ENCODE peak calls at places on chromosome 14, in five cellular contexts. R is AG09319, V is upper lobe of left lung, C is Peyer's patch, I is GM12878. N is an unnamed sample.

GRCh38 chr14:37591941-37592287 is 3.1 kb downstream of the FOXA1 start:
- DNase-seq in C (peak), R (no peak), I (no peak), V (peak), N (no peak)

GRCh38 chr14:58871972-58872530 is 234.3 kb downstream of the DACT1 start:
- DNase-seq in V (no peak), C (no peak), R (no peak), I (no peak), N (no peak)

GRCh38 chr14:98140862-98141261 is 1131.1 kb downstream of the BCL11B start:
- DNase-seq in V (no peak), I (no peak), C (no peak), R (no peak), N (no peak)

GRCh38 chr14:23547924-23548323 is 3.6 kb downstream of the ZFHX2 start:
- DNase-seq in I (no peak), V (no peak), R (no peak), C (no peak), N (no peak)

GRCh38 chr14:23057757-23058653 is 685 bp upstream of the CDH24 start:
- DNase-seq in I (peak), C (peak), R (peak), V (peak), N (peak)

GRCh38 chr14:30058401-30058800 is 130.8 kb upstream of the PRKD1 start:
- DNase-seq in V (no peak), R (no peak), C (no peak), I (no peak), N (no peak)

GRCh38 chr14:91753501-91754128 is 21.7 kb upstream of the CATSPERB start:
- DNase-seq in R (no peak), I (no peak), C (no peak), V (no peak), N (no peak)

GRCh38 chr14:57833304-57833703 is 32.6 kb downstream of the SLC35F4 start:
- DNase-seq in R (peak), V (no peak), I (no peak), C (no peak), N (no peak)

GRCh38 chr14:73695997-73696396 is 18.2 kb downstream of the PNMA1 start:
- DNase-seq in I (no peak), C (no peak), V (no peak), R (no peak), N (no peak)

GRCh38 chr14:95282354-95282985 is 37.2 kb downstream of the CLMN start:
- DNase-seq in V (no peak), I (no peak), C (no peak), R (no peak), N (peak)

GRCh38 chr14:77599894-77600293 is 16.5 kb downstream of the SPTLC2 start:
- DNase-seq in C (no peak), R (no peak), V (no peak), I (no peak), N (no peak)

GRCh38 chr14:21999400-21999799 is 325.8 kb upstream of the OR4E1 start:
- DNase-seq in R (no peak), C (no peak), I (no peak), V (no peak), N (no peak)

GRCh38 chr14:75252254-75252837 is 26.3 kb upstream of the FOS start:
- DNase-seq in R (no peak), I (no peak), C (no peak), V (no peak), N (no peak)

GRCh38 chr14:73457935-73458218 is 469 bp downstream of the NUMB start:
- DNase-seq in I (no peak), R (no peak), C (no peak), V (peak), N (no peak)

GRCh38 chr14:99884834-99885648 is 91.8 kb downstream of the EML1 start:
- DNase-seq in R (peak), I (peak), C (no peak), V (no peak), N (no peak)

GRCh38 chr14:56118611-56119181 is 485 bp downstream of the PELI2 start:
- DNase-seq in I (no peak), R (no peak), C (peak), V (peak), N (no peak)

GRCh38 chr14:81246561-81247270 is 26.0 kb upstream of the GTF2A1 start:
- DNase-seq in I (no peak), R (peak), C (no peak), V (no peak), N (no peak)

GRCh38 chr14:88198441-88198840 is 124.6 kb downstream of the KCNK10 start:
- DNase-seq in C (no peak), I (no peak), V (no peak), R (no peak), N (no peak)

GRCh38 chr14:78970677-78971076 is 800.5 kb downstream of the NRXN3 start:
- DNase-seq in R (no peak), C (no peak), V (no peak), I (no peak), N (no peak)

GRCh38 chr14:100076133-100076532 is 10.9 kb downstream of the EVL start:
- DNase-seq in I (no peak), V (peak), R (no peak), C (no peak), N (no peak)

GRCh38 chr14:31207287-31207745 is 277 bp downstream of the HECTD1 start:
- DNase-seq in V (no peak), R (no peak), I (no peak), C (no peak), N (no peak)

GRCh38 chr14:99749763-99750715 is 43.2 kb upstream of the EML1 start:
- DNase-seq in R (no peak), C (no peak), V (no peak), I (no peak), N (no peak)

GRCh38 chr14:100148837-100149731 is 10.4 kb downstream of the DEGS2 start:
- DNase-seq in I (no peak), C (no peak), R (no peak), V (no peak), N (no peak)

GRCh38 chr14:58637040-58637390 is 747 bp upstream of the DACT1 start:
- DNase-seq in V (no peak), R (peak), I (no peak), C (peak), N (no peak)

GRCh38 chr14:76396714-76397187 is 20.8 kb downstream of the ESRRB start:
- DNase-seq in C (no peak), I (no peak), V (no peak), R (no peak), N (no peak)

GRCh38 chr14:94768521-94769412 is 1.1 kb downstream of the GSC start:
- DNase-seq in V (no peak), I (no peak), R (no peak), C (no peak), N (no peak)

GRCh38 chr14:76958020-76958965 is 70.2 kb downstream of the IRF2BPL start:
- DNase-seq in V (no peak), R (no peak), I (no peak), C (no peak), N (no peak)

GRCh38 chr14:69682607-69683263 is 71.3 kb downstream of the SUSD6 start:
- DNase-seq in R (no peak), C (no peak), I (no peak), V (peak), N (no peak)

GRCh38 chr14:75430526-75430925 is 2.7 kb downstream of the JDP2 start:
- DNase-seq in I (no peak), C (no peak), R (peak), V (no peak), N (no peak)

GRCh38 chr14:88481794-88482193 is 73.0 kb downstream of the PTPN21 start:
- DNase-seq in R (no peak), I (no peak), C (no peak), V (peak), N (no peak)

GRCh38 chr14:58368951-58369350 is 26.8 kb upstream of the TOMM20L start:
- DNase-seq in R (no peak), C (no peak), V (no peak), I (no peak), N (no peak)

GRCh38 chr14:24817638-24818053 is 183.7 kb upstream of the GZMB start:
- DNase-seq in C (no peak), V (no peak), I (no peak), R (no peak), N (no peak)

GRCh38 chr14:61281186-61281676 is at the start of gene TMEM30B:
- DNase-seq in V (peak), I (no peak), R (no peak), C (peak), N (no peak)

GRCh38 chr14:24710403-24711063 is 76.5 kb upstream of the GZMB start:
- DNase-seq in R (peak), I (no peak), V (peak), C (peak), N (no peak)

GRCh38 chr14:54577977-54578376 is 11.0 kb downstream of the SAMD4A start:
- DNase-seq in C (no peak), V (no peak), I (no peak), R (no peak), N (no peak)

GRCh38 chr14:60051690-60052324 is 39.9 kb upstream of the PCNX4 start:
- DNase-seq in C (no peak), R (no peak), I (no peak), V (no peak), N (no peak)
- TF ChIP-seq CTCF in C (no peak), R (no peak), I (no peak), V (no peak), N (no peak)

GRCh38 chr14:104731249-104731924 is 7.4 kb downstream of the ADSS1 start:
- DNase-seq in V (no peak), I (no peak), C (no peak), R (no peak), N (no peak)
- TF ChIP-seq CTCF in V (no peak), I (peak), C (no peak), R (peak), N (no peak)

GRCh38 chr14:89484445-89484844 is 67.4 kb upstream of the FOXN3 start:
- DNase-seq in C (no peak), V (peak), I (no peak), R (no peak), N (no peak)
- TF ChIP-seq CTCF in C (no peak), V (no peak), I (no peak), R (no peak), N (no peak)

DNA sequence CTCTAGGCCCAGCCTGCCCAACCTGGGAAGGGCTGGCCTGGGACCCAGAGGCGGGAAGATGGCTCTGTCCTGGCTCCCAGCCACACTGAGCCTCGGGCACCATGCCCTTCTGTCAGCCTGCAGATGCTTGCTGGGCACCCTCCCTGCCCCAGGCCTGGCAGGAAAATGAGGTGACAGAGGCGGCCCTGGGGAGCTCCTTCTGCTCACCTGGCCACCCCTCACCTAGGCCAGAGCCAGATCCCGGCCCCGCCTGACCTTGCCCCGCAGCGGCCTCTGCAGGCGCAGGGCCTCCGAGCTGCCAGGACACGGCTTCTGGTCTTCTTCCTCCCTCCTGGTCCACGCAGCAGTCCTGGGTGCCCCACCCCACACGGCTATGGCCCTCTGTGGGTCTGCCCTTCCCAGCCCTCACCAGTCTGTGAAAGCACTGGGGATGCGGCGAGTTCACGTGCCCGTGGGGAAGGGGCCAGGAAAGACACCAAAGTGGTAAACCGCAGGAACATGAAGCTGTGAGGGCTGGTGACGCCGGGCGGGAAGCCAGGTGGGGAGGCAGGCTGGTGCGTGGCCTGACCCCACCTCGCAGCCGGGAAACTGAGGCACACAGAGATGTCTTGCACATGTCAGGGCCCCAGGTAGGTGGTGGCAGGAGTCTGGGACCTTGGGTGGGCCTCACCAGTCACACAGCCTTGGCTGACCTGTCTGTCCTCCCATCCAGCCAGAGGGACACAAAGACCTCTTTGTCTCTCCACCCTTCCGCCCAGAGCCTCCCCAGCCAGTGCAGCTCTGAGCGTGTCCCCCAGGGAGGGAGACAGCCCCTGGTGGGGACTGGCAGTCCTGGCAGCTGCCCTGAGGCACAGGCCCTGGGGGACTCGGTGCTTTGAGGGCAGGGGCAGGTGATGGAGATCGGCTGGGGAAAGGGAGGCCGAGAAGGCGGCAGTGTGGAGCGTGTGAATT is 12.8 kb downstream of the BAG5 start:
- DNase-seq in I (no peak), C (no peak), V (no peak), R (no peak), N (peak)
- TF ChIP-seq CTCF in I (no peak), C (no peak), V (no peak), R (no peak), N (no peak)

GRCh38 chr14:96699666-96700065 is 97.5 kb upstream of the VRK1 start:
- DNase-seq in C (no peak), R (no peak), V (no peak), I (no peak), N (no peak)
- TF ChIP-seq CTCF in C (no peak), R (no peak), V (no peak), I (no peak), N (no peak)

GRCh38 chr14:102095871-102096568 is 9.2 kb upstream of the HSP90AA1 start:
- DNase-seq in R (no peak), I (no peak), C (no peak), V (no peak), N (no peak)
- TF ChIP-seq CTCF in R (no peak), I (no peak), C (no peak), V (no peak), N (no peak)

GRCh38 chr14:41167040-41167439 is 439.6 kb upstream of the LRFN5 start:
- DNase-seq in V (no peak), R (no peak), I (no peak), C (no peak), N (no peak)
- TF ChIP-seq CTCF in V (no peak), R (no peak), I (no peak), C (no peak), N (no peak)